ENCODE peak calls at places on chromosomes 16 and 17, in eight cellular contexts. S is CD4-positive, CD25-positive, alpha-beta regulatory T cell; D is right lobe of liver; K is right cardiac atrium; B is heart right ventricle; A is mucosa of descending colon; I is left lung; N is psoas muscle. X is an unnamed sample.

GRCh38 chr16:55082594-55082982 is 151.9 kb downstream of the IRX5 start:
- ATAC-seq in S (no peak), D (peak), K (peak), B (no peak), A (no peak), I (no peak), N (no peak), X (no peak)

GRCh38 chr17:58556833-58557250 is 42.4 kb upstream of the MTMR4 start:
- ATAC-seq in S (no peak), D (no peak), K (no peak), B (no peak), A (no peak), I (no peak), N (no peak), X (no peak)

GRCh38 chr17:50047488-50048126 is 8.3 kb upstream of the ITGA3 start:
- ATAC-seq in S (no peak), D (no peak), K (no peak), B (peak), A (no peak), I (no peak), N (no peak), X (no peak)

GRCh38 chr17:17412331-17412730 is 64.5 kb upstream of the MED9 start:
- ATAC-seq in S (no peak), D (no peak), K (no peak), B (no peak), A (peak), I (no peak), N (no peak), X (no peak)

GRCh38 chr16:22937169-22937568 is 123.2 kb downstream of the HS3ST2 start:
- ATAC-seq in S (no peak), D (no peak), K (no peak), B (no peak), A (no peak), I (no peak), N (no peak), X (no peak)

GRCh38 chr16:77781091-77781490 is 7.3 kb upstream of the VAT1L start:
- ATAC-seq in S (no peak), D (no peak), K (no peak), B (no peak), A (no peak), I (no peak), N (no peak), X (no peak)

GRCh38 chr17:55122114-55122513 is 142.6 kb upstream of the HLF start:
- ATAC-seq in S (no peak), D (no peak), K (no peak), B (no peak), A (no peak), I (no peak), N (no peak), X (no peak)

GRCh38 chr16:79204486-79204885 is 396.1 kb downstream of the MAF start:
- ATAC-seq in S (no peak), D (no peak), K (no peak), B (no peak), A (no peak), I (no peak), N (no peak), X (no peak)

GRCh38 chr17:71402661-71403141 is 718.1 kb upstream of the SOX9 start:
- ATAC-seq in S (no peak), D (no peak), K (no peak), B (no peak), A (peak), I (no peak), N (no peak), X (no peak)

GRCh38 chr16:69107311-69107962 is 2.0 kb downstream of the HAS3 start:
- ATAC-seq in S (no peak), D (peak), K (peak), B (peak), A (peak), I (peak), N (peak), X (no peak)

GRCh38 chr16:50298075-50298460 is 31.7 kb downstream of the ADCY7 start:
- ATAC-seq in S (no peak), D (no peak), K (no peak), B (no peak), A (no peak), I (no peak), N (no peak), X (no peak)

GRCh38 chr16:16009396-16009795 is 60.0 kb downstream of the ABCC1 start:
- ATAC-seq in S (no peak), D (no peak), K (peak), B (peak), A (no peak), I (no peak), N (peak), X (peak)

GRCh38 chr17:80268427-80268826 is 7.8 kb downstream of the RNF213 start:
- ATAC-seq in S (no peak), D (no peak), K (no peak), B (no peak), A (no peak), I (no peak), N (no peak), X (no peak)

GRCh38 chr17:46089389-46089965 is 90.4 kb downstream of the STH start:
- ATAC-seq in S (no peak), D (no peak), K (no peak), B (no peak), A (no peak), I (peak), N (no peak), X (no peak)

GRCh38 chr16:50657251-50657650 is 23.9 kb downstream of the SNX20 start:
- ATAC-seq in S (no peak), D (no peak), K (peak), B (no peak), A (peak), I (peak), N (no peak), X (no peak)

GRCh38 chr17:36641331-36641876 is 40.0 kb downstream of the MRM1 start:
- ATAC-seq in S (no peak), D (no peak), K (peak), B (peak), A (no peak), I (no peak), N (no peak), X (no peak)

GRCh38 chr16:1688807-1689560 is 10.9 kb downstream of the JPT2 start:
- ATAC-seq in S (no peak), D (peak), K (no peak), B (peak), A (no peak), I (peak), N (no peak), X (no peak)

GRCh38 chr16:49688298-49688697 is 167.6 kb downstream of the ZNF423 start:
- ATAC-seq in S (no peak), D (no peak), K (no peak), B (no peak), A (no peak), I (no peak), N (no peak), X (no peak)

GRCh38 chr16:22284637-22285515 is 12.3 kb upstream of the POLR3E start:
- ATAC-seq in S (no peak), D (no peak), K (no peak), B (no peak), A (no peak), I (peak), N (no peak), X (no peak)

GRCh38 chr16:85460983-85461813 is 151.9 kb upstream of the GSE1 start:
- ATAC-seq in S (no peak), D (peak), K (peak), B (peak), A (peak), I (peak), N (peak), X (peak)

GRCh38 chr17:44608732-44609435 is 47.4 kb upstream of the MEIOC start:
- ATAC-seq in S (no peak), D (no peak), K (no peak), B (no peak), A (no peak), I (no peak), N (no peak), X (no peak)

GRCh38 chr16:88289549-88290344 is 93.0 kb upstream of the ZNF469 start:
- ATAC-seq in S (no peak), D (no peak), K (no peak), B (peak), A (no peak), I (no peak), N (no peak), X (no peak)

GRCh38 chr16:16075463-16076399 is 126.3 kb downstream of the ABCC1 start:
- ATAC-seq in S (no peak), D (peak), K (no peak), B (peak), A (peak), I (peak), N (peak), X (peak)

GRCh38 chr17:35843698-35844097 is 25.0 kb downstream of the HEATR9 start:
- ATAC-seq in S (no peak), D (no peak), K (no peak), B (no peak), A (no peak), I (no peak), N (no peak), X (no peak)

GRCh38 chr16:59180083-59180476 is 446.0 kb upstream of the GOT2 start:
- ATAC-seq in S (no peak), D (no peak), K (no peak), B (no peak), A (no peak), I (no peak), N (no peak), X (no peak)

GRCh38 chr16:88640039-88640495 is 1.7 kb downstream of the IL17C start:
- ATAC-seq in S (no peak), D (no peak), K (no peak), B (no peak), A (no peak), I (no peak), N (no peak), X (no peak)

GRCh38 chr16:88599092-88599733 is 29.0 kb downstream of the ZC3H18 start:
- ATAC-seq in S (no peak), D (peak), K (peak), B (peak), A (peak), I (peak), N (peak), X (peak)

GRCh38 chr17:32222621-32223020 is 43.0 kb upstream of the RHBDL3 start:
- ATAC-seq in S (no peak), D (no peak), K (no peak), B (no peak), A (no peak), I (no peak), N (no peak), X (no peak)

GRCh38 chr16:84024854-84025253 is 17.7 kb downstream of the SLC38A8 start:
- ATAC-seq in S (no peak), D (no peak), K (peak), B (no peak), A (no peak), I (no peak), N (no peak), X (peak)

GRCh38 chr16:67235816-67236547 is 9.1 kb downstream of the TMEM208 start:
- ATAC-seq in S (no peak), D (no peak), K (no peak), B (no peak), A (no peak), I (no peak), N (no peak), X (no peak)

GRCh38 chr16:79519448-79519847 is 81.1 kb downstream of the MAF start:
- ATAC-seq in S (peak), D (peak), K (peak), B (peak), A (peak), I (no peak), N (no peak), X (peak)

GRCh38 chr16:11258553-11259287 is 2.7 kb upstream of the SOCS1 start:
- ATAC-seq in S (peak), D (peak), K (no peak), B (peak), A (peak), I (no peak), N (no peak), X (no peak)

GRCh38 chr17:66570353-66571195 is 264.3 kb upstream of the CACNG5 start:
- ATAC-seq in S (no peak), D (no peak), K (no peak), B (no peak), A (no peak), I (no peak), N (no peak), X (no peak)

GRCh38 chr16:17748005-17748719 is 277.4 kb upstream of the XYLT1 start:
- ATAC-seq in S (no peak), D (no peak), K (no peak), B (no peak), A (no peak), I (no peak), N (no peak), X (no peak)

GRCh38 chr17:8175795-8176196 is 384 bp downstream of the TMEM107 start:
- ATAC-seq in S (no peak), D (no peak), K (peak), B (peak), A (peak), I (peak), N (no peak), X (peak)

GRCh38 chr17:63973930-63974593 is 1.3 kb upstream of the SCN4A start:
- ATAC-seq in S (no peak), D (no peak), K (no peak), B (no peak), A (peak), I (peak), N (peak), X (no peak)

GRCh38 chr17:55830699-55831098 is 79.8 kb downstream of the PCTP start:
- ATAC-seq in S (no peak), D (no peak), K (no peak), B (no peak), A (no peak), I (no peak), N (no peak), X (no peak)

GRCh38 chr17:28663723-28664122 is 1.7 kb downstream of the SUPT6H start:
- ATAC-seq in S (no peak), D (no peak), K (no peak), B (no peak), A (no peak), I (no peak), N (no peak), X (no peak)
- H3K4me3 ChIP-seq in S (peak), D (no peak), K (peak), B (peak), A (no peak), I (peak), N (peak), X (peak)

DNA sequence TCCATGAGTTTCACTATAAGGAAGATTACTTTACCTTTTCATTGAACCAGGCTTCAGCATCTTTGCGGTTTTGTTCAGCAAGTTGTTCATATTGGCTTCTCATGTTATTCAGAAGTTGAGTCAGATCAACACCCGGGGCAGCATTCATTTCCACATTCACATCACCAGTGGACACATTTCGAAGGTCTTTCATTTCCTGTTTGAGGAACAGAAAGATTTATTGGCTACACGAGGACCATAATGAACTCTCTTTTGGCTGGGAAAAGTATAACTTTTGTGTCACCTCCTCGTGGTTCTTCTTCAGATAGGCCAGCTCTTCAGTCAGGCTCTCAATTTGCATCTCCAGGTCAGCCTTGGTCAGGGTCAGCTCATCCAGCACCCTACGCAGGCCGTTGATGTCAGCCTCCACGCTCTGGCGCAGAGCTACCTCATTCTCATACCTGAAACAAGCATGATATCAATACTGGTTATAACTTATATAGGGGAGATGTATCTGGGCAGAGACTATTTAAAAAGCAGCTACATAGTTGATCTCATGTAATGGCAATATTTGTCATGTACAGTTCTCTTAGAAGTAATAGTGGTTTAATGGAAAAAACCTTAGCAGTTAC is 2.1 kb downstream of the KRT10 start:
- ATAC-seq in S (no peak), D (no peak), K (no peak), B (no peak), A (no peak), I (no peak), N (no peak), X (no peak)
- H3K4me3 ChIP-seq in S (no peak), D (no peak), K (no peak), B (no peak), A (no peak), I (no peak), N (peak), X (no peak)

DNA sequence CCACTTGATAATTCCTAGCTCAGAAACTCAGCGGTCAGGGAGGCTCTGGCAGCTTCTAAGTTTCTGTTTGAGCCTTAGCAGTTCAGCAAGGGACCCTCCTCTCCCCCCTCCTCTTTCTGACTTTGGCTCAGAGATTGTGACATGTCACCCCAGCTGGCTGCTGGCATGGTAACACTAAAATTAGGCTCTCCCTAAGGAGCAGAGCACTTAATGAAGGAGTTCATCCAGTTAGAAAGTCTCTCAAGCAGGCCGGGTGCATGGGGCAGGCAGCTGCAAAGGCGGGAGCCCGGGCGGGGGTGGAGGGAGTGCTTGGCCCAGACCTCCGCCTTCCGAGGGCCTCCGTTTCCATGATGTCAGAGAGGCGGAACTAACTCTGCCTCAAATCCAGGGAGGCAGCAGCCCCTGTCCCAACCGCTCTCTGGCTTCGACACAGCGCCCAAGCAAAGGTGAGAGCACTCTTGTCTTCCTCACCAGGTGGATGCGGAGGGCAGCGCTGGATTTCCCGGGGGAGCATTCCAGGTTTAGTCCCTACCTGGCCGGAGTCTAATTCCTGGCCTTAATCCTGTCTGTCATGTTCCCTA is 128.0 kb upstream of the PLCG2 start:
- ATAC-seq in S (no peak), D (peak), K (peak), B (peak), A (peak), I (peak), N (no peak), X (peak)
- H3K4me3 ChIP-seq in S (no peak), D (no peak), K (no peak), B (peak), A (no peak), I (no peak), N (peak), X (peak)

GRCh38 chr17:2212328-2212981 is 91.1 kb downstream of the SMG6 start:
- ATAC-seq in S (no peak), D (peak), K (peak), B (peak), A (peak), I (peak), N (peak), X (peak)
- H3K4me3 ChIP-seq in S (no peak), D (no peak), K (no peak), B (no peak), A (no peak), I (no peak), N (no peak), X (no peak)

GRCh38 chr17:78892936-78893379 is 10.0 kb downstream of the CEP295NL start:
- ATAC-seq in S (no peak), D (no peak), K (no peak), B (no peak), A (no peak), I (no peak), N (no peak), X (no peak)
- H3K4me3 ChIP-seq in S (no peak), D (no peak), K (no peak), B (no peak), A (no peak), I (no peak), N (no peak), X (no peak)

DNA sequence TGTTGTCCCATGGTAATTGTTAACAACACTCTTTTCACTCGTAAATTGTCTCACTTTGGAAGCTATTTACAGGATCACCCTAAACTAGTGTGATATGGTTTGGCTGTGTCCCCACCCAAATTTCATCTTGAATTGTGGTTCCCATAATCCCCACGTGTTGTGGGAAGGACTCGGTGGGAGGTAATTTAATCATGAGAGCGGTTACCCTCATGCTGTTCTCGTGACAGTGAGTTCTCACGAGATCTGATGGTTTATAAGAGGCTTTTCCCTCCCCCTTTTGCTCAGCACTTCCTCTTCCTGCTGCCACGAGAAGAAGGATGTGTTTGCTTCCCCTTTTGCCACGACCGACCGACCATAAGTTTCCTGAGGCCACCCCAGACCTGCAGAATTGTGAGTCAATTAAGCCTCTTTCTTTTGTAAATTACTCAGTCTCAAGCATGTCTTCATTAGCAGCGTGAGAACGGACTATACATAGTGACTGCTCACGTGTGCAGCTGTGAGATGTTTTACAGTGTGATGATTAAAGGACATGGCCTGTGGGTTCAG is 34.4 kb downstream of the DNAH3 start:
- ATAC-seq in S (peak), D (no peak), K (no peak), B (peak), A (no peak), I (no peak), N (no peak), X (no peak)
- H3K4me3 ChIP-seq in S (peak), D (no peak), K (peak), B (peak), A (no peak), I (no peak), N (peak), X (no peak)

GRCh38 chr17:61555127-61555531 is 35.9 kb downstream of the NACA2 start:
- ATAC-seq in S (no peak), D (no peak), K (no peak), B (no peak), A (no peak), I (no peak), N (no peak), X (no peak)
- H3K4me3 ChIP-seq in S (peak), D (no peak), K (no peak), B (no peak), A (no peak), I (no peak), N (no peak), X (no peak)

GRCh38 chr17:47884905-47885735 is 10.9 kb upstream of the SP2 start:
- ATAC-seq in S (peak), D (no peak), K (peak), B (no peak), A (peak), I (no peak), N (no peak), X (no peak)
- H3K4me3 ChIP-seq in S (no peak), D (no peak), K (no peak), B (no peak), A (no peak), I (no peak), N (no peak), X (no peak)